ENCODE peak calls at places on chromosomes 11 and 22, in six cellular contexts. B, G, O, K, Y and I are unnamed samples.

GRCh38 chr11:58330861-58331260 is 28.0 kb downstream of the OR5B17 start:
- DNase-seq in O (no peak), B (no peak), G (no peak), Y (peak; percentile 16), K (peak; percentile 29), I (no peak)

GRCh38 chr11:66912963-66913362 is 45.2 kb downstream of the PC start:
- DNase-seq in K (no peak), B (no peak), O (no peak), Y (no peak), G (no peak), I (no peak)

GRCh38 chr22:36546092-36546804 is 17.3 kb upstream of the EIF3D start:
- DNase-seq in G (peak; percentile 73), K (no peak), Y (no peak), B (peak; percentile 66), O (no peak), I (no peak)

GRCh38 chr22:16975155-16975885 is 32.7 kb downstream of the GAB4 start:
- DNase-seq in Y (no peak), O (no peak), G (no peak), B (no peak), K (no peak), I (no peak)

GRCh38 chr11:110251837-110252236 is 44.6 kb downstream of the RDX start:
- DNase-seq in O (no peak), B (no peak), G (peak; percentile 73), Y (peak; percentile 12), K (no peak), I (no peak)

GRCh38 chr11:88814076-88814475 is 251.7 kb downstream of the GRM5 start:
- DNase-seq in Y (no peak), B (no peak), G (no peak), O (no peak), K (no peak), I (no peak)

GRCh38 chr11:122140535-122140934 is 24.5 kb upstream of the BLID start:
- DNase-seq in O (no peak), Y (peak; percentile 85), G (no peak), K (peak; percentile 38), B (no peak), I (no peak)

GRCh38 chr22:24819941-24820461 is 14.0 kb downstream of the SGSM1 start:
- DNase-seq in K (no peak), G (no peak), O (no peak), Y (no peak), B (no peak), I (no peak)

GRCh38 chr11:95232666-95233065 is 1.7 kb upstream of the SESN3 start:
- DNase-seq in Y (no peak), G (no peak), K (no peak), B (no peak), O (no peak), I (no peak)

GRCh38 chr11:95230054-95231034 is 658 bp downstream of the SESN3 start:
- DNase-seq in K (no peak), G (no peak), Y (no peak), O (peak; percentile 1), B (peak; percentile 47), I (peak; percentile 20)

GRCh38 chr11:95229199-95230053 is 1.6 kb downstream of the SESN3 start:
- DNase-seq in G (no peak), K (no peak), B (no peak), Y (no peak), O (no peak), I (no peak)

GRCh38 chr11:95231881-95232605 is 1.0 kb upstream of the SESN3 start:
- DNase-seq in O (peak; percentile 38), Y (no peak), B (peak; percentile 67), G (no peak), K (no peak), I (peak; percentile 40)

GRCh38 chr11:95231126-95231880 is at the start of gene SESN3:
- DNase-seq in K (peak; percentile 90), B (peak; percentile 98), O (peak; percentile 98), Y (peak; percentile 97), G (peak; percentile 87), I (peak; percentile 98)
- TF ChIP-seq CTCF in K (no peak), B (no peak), O (no peak), Y (no peak), G (no peak), I (no peak)

DNA sequence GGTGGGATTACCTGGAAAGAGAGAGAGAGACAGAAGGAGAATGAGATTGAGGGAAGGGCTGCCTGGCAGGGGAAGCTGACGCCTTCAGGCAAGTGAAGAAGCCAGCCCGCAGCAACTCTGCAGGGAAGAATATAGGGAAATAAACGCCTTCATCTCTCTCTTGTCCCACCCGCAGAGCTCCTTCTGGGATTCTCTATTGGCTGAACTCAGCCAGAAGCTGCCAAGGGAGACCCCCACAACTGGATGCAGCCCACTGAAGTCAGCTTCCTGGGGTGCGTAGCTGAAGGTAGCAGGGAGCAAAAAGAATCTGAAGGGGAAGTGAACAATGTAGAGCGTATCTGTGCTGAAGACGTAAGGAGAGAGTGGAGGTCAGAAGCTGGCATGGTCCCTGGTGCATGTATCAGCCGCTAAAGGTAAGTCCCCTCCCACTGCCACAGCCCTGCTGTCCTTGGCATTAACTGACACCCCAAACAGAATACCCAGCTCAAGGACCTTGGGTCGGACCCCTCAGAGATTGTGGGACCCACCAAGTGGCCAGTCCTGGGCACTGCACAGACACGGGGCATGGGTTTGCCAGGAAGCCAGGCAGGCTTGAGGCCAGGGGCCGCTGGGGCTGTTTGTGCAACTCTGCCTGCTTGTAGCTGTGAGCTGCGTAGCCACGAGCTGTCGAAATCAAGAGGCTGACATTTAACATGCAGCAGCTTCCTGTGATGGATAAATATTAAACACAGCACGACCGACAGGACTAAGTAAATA is 469.9 kb downstream of the MN1 start:
- DNase-seq in B (peak; percentile 54), G (no peak), K (no peak), O (no peak), Y (no peak), I (no peak)
- TF ChIP-seq CTCF in B (peak; percentile 46), G (no peak), K (peak; percentile 54), O (no peak), Y (peak; percentile 68), I (no peak)

GRCh38 chr22:30424471-30425326 is 869 bp upstream of the MTFP1 start:
- DNase-seq in K (no peak), B (no peak), Y (no peak), O (no peak), G (no peak), I (no peak)
- TF ChIP-seq CTCF in K (no peak), B (no peak), Y (no peak), O (no peak), G (no peak), I (no peak)

GRCh38 chr11:57307666-57308270 is 17.0 kb downstream of the TNKS1BP1 start:
- DNase-seq in O (no peak), B (no peak), K (no peak), Y (no peak), G (no peak), I (no peak)

GRCh38 chr11:57308426-57309060 is 16.2 kb downstream of the TNKS1BP1 start:
- DNase-seq in B (no peak), O (no peak), K (no peak), G (no peak), Y (no peak), I (no peak)

GRCh38 chr11:57305523-57305922 is 19.2 kb downstream of the TNKS1BP1 start:
- DNase-seq in K (no peak), O (no peak), B (no peak), Y (no peak), G (no peak), I (no peak)

GRCh38 chr11:57306156-57306876 is 18.4 kb downstream of the TNKS1BP1 start:
- DNase-seq in K (no peak), O (no peak), Y (no peak), G (no peak), B (no peak), I (no peak)

DNA sequence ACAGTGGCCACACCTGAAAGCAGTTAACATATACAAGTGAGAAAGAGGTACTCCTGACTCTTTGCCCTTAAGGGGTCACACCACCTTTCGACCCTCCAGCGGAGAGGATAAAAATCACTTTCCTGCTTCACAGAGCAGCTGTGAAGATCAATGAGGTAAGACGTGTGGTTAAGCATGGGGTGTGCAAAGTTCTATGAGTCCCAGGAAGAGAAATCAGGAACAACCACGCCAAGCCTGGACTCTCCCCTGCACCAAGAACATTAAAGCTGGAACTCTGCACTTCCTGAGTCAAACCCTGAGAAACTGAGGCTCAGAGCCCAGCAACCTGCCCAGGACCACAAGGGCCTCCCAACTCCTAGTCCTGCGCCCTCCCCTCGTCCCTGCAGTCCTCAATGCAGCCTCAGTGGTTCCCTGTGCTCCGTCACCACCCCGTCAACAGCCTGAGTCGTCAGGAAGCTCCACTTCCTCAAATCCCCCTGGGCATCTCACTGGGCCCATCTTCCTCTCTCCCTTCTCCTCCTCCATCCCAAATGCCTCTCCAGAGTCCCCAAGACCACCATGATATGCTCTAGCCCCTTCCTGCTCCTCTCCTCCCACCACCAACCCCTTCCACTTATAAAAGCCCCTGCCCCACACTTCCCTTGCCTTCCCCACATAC is 17.7 kb downstream of the TNKS1BP1 start:
- DNase-seq in G (no peak), O (no peak), Y (no peak), B (no peak), K (no peak), I (no peak)
- TF ChIP-seq CTCF in G (no peak), O (no peak), Y (no peak), B (no peak), K (no peak), I (no peak)

GRCh38 chr11:103604310-103604709 is 432.1 kb upstream of the DDI1 start:
- DNase-seq in Y (no peak), G (no peak), B (no peak), O (no peak), K (no peak), I (no peak)

GRCh38 chr11:103610435-103610834 is 426.0 kb upstream of the DDI1 start:
- DNase-seq in B (no peak), Y (no peak), K (no peak), O (no peak), G (no peak), I (no peak)

GRCh38 chr11:103608566-103608965 is 427.9 kb upstream of the DDI1 start:
- DNase-seq in G (no peak), Y (no peak), K (no peak), O (no peak), B (no peak), I (no peak)

GRCh38 chr11:103609117-103610066 is 427.0 kb upstream of the DDI1 start:
- DNase-seq in O (no peak), B (peak; percentile 18), Y (peak; percentile 81), G (peak; percentile 78), K (peak; percentile 82), I (no peak)
- TF ChIP-seq CTCF in O (no peak), B (peak; percentile 32), Y (peak; percentile 82), G (peak; percentile 29), K (peak; percentile 85), I (no peak)

DNA sequence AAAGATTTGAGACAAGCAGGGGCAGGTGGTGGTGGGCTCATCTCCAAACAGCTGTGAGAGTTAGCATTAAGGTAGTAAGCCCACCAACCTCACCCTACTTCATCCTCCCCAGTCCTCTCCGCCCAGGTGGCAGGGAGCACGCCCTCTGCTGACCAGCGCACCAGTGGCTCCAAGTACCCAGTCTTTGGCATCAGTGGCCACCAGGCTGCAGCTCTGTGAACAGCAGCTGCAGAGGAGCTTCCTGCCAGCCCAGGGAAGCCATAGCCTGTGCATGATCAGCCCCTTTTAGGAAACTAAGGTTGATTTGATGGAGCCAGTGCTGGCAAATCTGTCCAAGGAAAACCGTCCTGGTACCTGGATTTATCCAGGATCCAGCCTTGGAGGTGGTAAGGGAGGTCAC is 21.7 kb downstream of the CAVIN3 start:
- DNase-seq in B (peak; percentile 81), G (peak; percentile 51), Y (no peak), K (no peak), O (no peak), I (no peak)
- TF ChIP-seq CTCF in B (peak; percentile 50), G (peak; percentile 99), Y (peak; percentile 81), K (peak; percentile 53), O (no peak), I (peak; percentile 14)